ENCODE peak calls at places on chromosome 1, in six cellular contexts. K, D, F, Z, S and G are unnamed samples.

GRCh38 chr1:178724734-178725602 is at the start of gene RALGPS2:
- DNase-seq in K (peak), D (peak), F (peak), Z (peak), S (peak), G (peak)

GRCh38 chr1:28127617-28128257 is 39.3 kb upstream of the EYA3 start:
- DNase-seq in K (no peak), D (no peak), F (no peak), Z (no peak), S (no peak), G (no peak)

GRCh38 chr1:53329183-53329544 is 1.3 kb upstream of the LRP8 start:
- DNase-seq in K (no peak), D (no peak), F (no peak), Z (no peak), S (no peak), G (no peak)

GRCh38 chr1:43048601-43049011 is 89.9 kb upstream of the SLC2A1 start:
- DNase-seq in K (peak), D (no peak), F (no peak), Z (no peak), S (no peak), G (no peak)

GRCh38 chr1:205351984-205352713 is 4.6 kb downstream of the KLHDC8A start:
- DNase-seq in K (no peak), D (no peak), F (no peak), Z (no peak), S (no peak), G (no peak)

GRCh38 chr1:235734335-235734734 is 84.8 kb upstream of the GNG4 start:
- DNase-seq in K (no peak), D (no peak), F (no peak), Z (no peak), S (no peak), G (no peak)

GRCh38 chr1:119285482-119285881 is 83.1 kb upstream of the HAO2 start:
- DNase-seq in K (peak), D (no peak), F (no peak), Z (peak), S (no peak), G (peak)

GRCh38 chr1:116806245-116806644 is 52.0 kb downstream of the CD2 start:
- DNase-seq in K (no peak), D (peak), F (no peak), Z (no peak), S (no peak), G (no peak)

GRCh38 chr1:210445485-210445884 is 116.8 kb downstream of the HHAT start:
- DNase-seq in K (no peak), D (no peak), F (no peak), Z (no peak), S (no peak), G (no peak)

GRCh38 chr1:24591781-24592180 is 35.9 kb downstream of the NCMAP start:
- DNase-seq in K (no peak), D (no peak), F (no peak), Z (no peak), S (no peak), G (no peak)

GRCh38 chr1:248853668-248854375 is 5.1 kb downstream of the ZNF692 start:
- DNase-seq in K (no peak), D (no peak), F (no peak), Z (no peak), S (no peak), G (no peak)

GRCh38 chr1:225813250-225813964 is 3.5 kb downstream of the EPHX1 start:
- DNase-seq in K (peak), D (no peak), F (no peak), Z (peak), S (peak), G (peak)

GRCh38 chr1:3501856-3502665 is 47.6 kb downstream of the ARHGEF16 start:
- DNase-seq in K (no peak), D (no peak), F (peak), Z (peak), S (peak), G (peak)

GRCh38 chr1:161305872-161306519 is 3.8 kb downstream of the MPZ start:
- DNase-seq in K (no peak), D (peak), F (peak), Z (no peak), S (peak), G (peak)

GRCh38 chr1:205258313-205259176 is 30.8 kb downstream of the TMCC2 start:
- DNase-seq in K (no peak), D (no peak), F (no peak), Z (peak), S (no peak), G (peak)

GRCh38 chr1:100615686-100616085 is 77.7 kb downstream of the GPR88 start:
- DNase-seq in K (no peak), D (no peak), F (no peak), Z (no peak), S (no peak), G (no peak)

GRCh38 chr1:209490013-209490412 is 93.5 kb upstream of the CAMK1G start:
- DNase-seq in K (peak), D (no peak), F (no peak), Z (no peak), S (no peak), G (no peak)

GRCh38 chr1:110336300-110337039 is 2.7 kb upstream of the RBM15 start:
- DNase-seq in K (no peak), D (no peak), F (no peak), Z (no peak), S (peak), G (no peak)

GRCh38 chr1:116950497-116951174 is 40.9 kb downstream of the PTGFRN start:
- DNase-seq in K (no peak), D (no peak), F (no peak), Z (no peak), S (no peak), G (no peak)

GRCh38 chr1:9814619-9815018 is 9.1 kb downstream of the CLSTN1 start:
- DNase-seq in K (no peak), D (no peak), F (no peak), Z (no peak), S (no peak), G (no peak)

GRCh38 chr1:203765029-203765837 is at the start of gene LAX1:
- DNase-seq in K (no peak), D (peak), F (peak), Z (no peak), S (no peak), G (no peak)

GRCh38 chr1:86914635-86914997 is at the start of gene HS2ST1:
- DNase-seq in K (no peak), D (no peak), F (no peak), Z (no peak), S (no peak), G (no peak)

GRCh38 chr1:18926315-18927081 is 24.1 kb upstream of the ALDH4A1 start:
- DNase-seq in K (peak), D (peak), F (peak), Z (peak), S (peak), G (peak)

GRCh38 chr1:169974067-169974466 is 80.4 kb upstream of the SCYL3 start:
- DNase-seq in K (no peak), D (no peak), F (no peak), Z (no peak), S (no peak), G (no peak)

GRCh38 chr1:156797212-156797871 is 19.3 kb downstream of the SH2D2A start:
- DNase-seq in K (peak), D (no peak), F (no peak), Z (peak), S (no peak), G (no peak)

GRCh38 chr1:16151200-16151708 is 4.6 kb downstream of the EPHA2 start:
- DNase-seq in K (no peak), D (no peak), F (no peak), Z (no peak), S (peak), G (peak)

GRCh38 chr1:248243204-248243603 is 12.0 kb downstream of the OR2M4 start:
- DNase-seq in K (peak), D (no peak), F (no peak), Z (peak), S (no peak), G (peak)

GRCh38 chr1:59142663-59143487 is 154.0 kb upstream of the FGGY start:
- DNase-seq in K (peak), D (no peak), F (no peak), Z (peak), S (no peak), G (peak)

GRCh38 chr1:177306981-177307380 is 136.2 kb downstream of the BRINP2 start:
- DNase-seq in K (peak), D (no peak), F (no peak), Z (no peak), S (no peak), G (no peak)

GRCh38 chr1:86704972-86705632 is 726 bp downstream of the SH3GLB1 start:
- DNase-seq in K (peak), D (peak), F (peak), Z (peak), S (peak), G (peak)